ENCODE peak calls at places on chromosome X, in five cellular contexts. R is heart left ventricle; Z is CD8-positive, alpha-beta T cell; W is lower lobe of right lung; N is left lung. T is an unnamed sample.

GRCh38 chrX:130109429-130110378 is 593 bp downstream of the ELF4 start:
- ATAC-seq in N (peak), Z (peak), R (peak), W (peak), T (peak)

GRCh38 chrX:85052636-85053343 is 49.1 kb downstream of the APOOL start:
- ATAC-seq in R (no peak), Z (no peak), N (peak), W (no peak), T (peak)

GRCh38 chrX:11533211-11533651 is 132.5 kb downstream of the ARHGAP6 start:
- ATAC-seq in R (peak), W (peak), Z (peak), N (peak), T (peak)

GRCh38 chrX:49001521-49002090 is 458 bp downstream of the GRIPAP1 start:
- ATAC-seq in R (peak), Z (peak), W (peak), N (peak), T (peak)

GRCh38 chrX:29935455-29935854 is 279.9 kb upstream of the MAGEB2 start:
- ATAC-seq in N (no peak), Z (no peak), W (no peak), R (no peak), T (no peak)

GRCh38 chrX:110004210-110004609 is 1.3 kb downstream of the TMEM164 start:
- ATAC-seq in Z (no peak), R (peak), N (peak), W (peak), T (no peak)

GRCh38 chrX:120755066-120755846 is 120.4 kb downstream of the CT47B1 start:
- ATAC-seq in R (no peak), W (peak), Z (peak), N (peak), T (no peak)

GRCh38 chrX:20205927-20206708 is 60.6 kb downstream of the RPS6KA3 start:
- ATAC-seq in N (no peak), R (peak), W (no peak), Z (no peak), T (no peak)

GRCh38 chrX:132740316-132741123 is 217.9 kb downstream of the HS6ST2 start:
- ATAC-seq in N (peak), R (no peak), W (no peak), Z (no peak), T (no peak)
- TF ChIP-seq CTCF in N (peak), R (peak), W (peak), Z (peak), T (no peak)

GRCh38 chrX:16711219-16712115 is 1.0 kb downstream of the CTPS2 start:
- ATAC-seq in W (no peak), N (peak), R (peak), Z (no peak), T (no peak)
- H3K27ac ChIP-seq in W (peak), N (peak), R (peak), Z (peak), T (peak)

GRCh38 chrX:119417842-119418241 is 18.7 kb downstream of the SLC25A43 start:
- ATAC-seq in W (no peak), Z (no peak), R (no peak), N (no peak), T (no peak)
- TF ChIP-seq CTCF in W (no peak), Z (no peak), R (no peak), N (no peak), T (no peak)

DNA sequence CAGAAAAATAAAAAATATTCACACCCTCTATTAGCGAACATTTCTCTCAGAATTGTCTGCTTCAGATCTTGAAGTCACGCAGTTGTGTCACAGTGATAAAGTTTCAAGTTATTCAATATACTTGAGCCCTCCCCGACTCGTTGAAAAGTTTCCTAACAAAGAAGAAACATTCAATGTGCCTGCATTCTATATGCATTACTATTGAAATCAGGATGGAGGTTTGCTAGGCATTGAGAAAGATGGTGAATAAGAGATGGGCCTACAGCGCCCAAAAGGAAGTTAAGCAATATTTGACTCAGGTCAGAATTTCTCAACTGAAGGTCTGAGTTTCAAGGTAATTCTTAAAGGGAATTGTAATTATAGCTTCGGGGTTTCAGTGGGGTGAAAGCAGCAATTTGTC is 6.1 kb downstream of the TCEANC start:
- ATAC-seq in R (no peak), N (peak), W (no peak), Z (no peak), T (peak)
- H3K27ac ChIP-seq in R (peak), N (peak), W (peak), Z (no peak), T (peak)

GRCh38 chrX:14080031-14080430 is 50.3 kb upstream of the GEMIN8 start:
- ATAC-seq in R (no peak), N (no peak), W (no peak), Z (no peak), T (no peak)

DNA sequence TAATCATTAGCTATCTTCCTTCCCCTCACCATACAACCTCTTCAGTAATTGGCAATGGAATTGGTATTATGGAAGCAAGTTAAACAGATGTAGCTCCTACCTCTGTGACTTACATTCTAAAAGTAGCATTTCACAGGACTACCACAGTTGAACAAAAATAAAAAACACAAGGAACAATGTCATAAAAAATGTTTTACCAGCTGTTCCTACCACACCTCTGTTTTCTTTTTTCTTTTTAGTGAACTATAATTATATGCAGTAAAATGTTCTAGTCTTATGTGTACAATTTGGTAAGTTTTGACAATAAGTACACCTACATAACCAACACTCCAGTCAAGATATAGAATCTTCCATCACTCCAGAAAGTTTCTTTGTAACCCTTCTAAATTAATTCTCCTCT is 54.1 kb upstream of the GEMIN8 start:
- ATAC-seq in N (no peak), W (no peak), Z (no peak), R (no peak), T (no peak)
- TF ChIP-seq CTCF in N (no peak), W (no peak), Z (no peak), R (no peak), T (no peak)

DNA sequence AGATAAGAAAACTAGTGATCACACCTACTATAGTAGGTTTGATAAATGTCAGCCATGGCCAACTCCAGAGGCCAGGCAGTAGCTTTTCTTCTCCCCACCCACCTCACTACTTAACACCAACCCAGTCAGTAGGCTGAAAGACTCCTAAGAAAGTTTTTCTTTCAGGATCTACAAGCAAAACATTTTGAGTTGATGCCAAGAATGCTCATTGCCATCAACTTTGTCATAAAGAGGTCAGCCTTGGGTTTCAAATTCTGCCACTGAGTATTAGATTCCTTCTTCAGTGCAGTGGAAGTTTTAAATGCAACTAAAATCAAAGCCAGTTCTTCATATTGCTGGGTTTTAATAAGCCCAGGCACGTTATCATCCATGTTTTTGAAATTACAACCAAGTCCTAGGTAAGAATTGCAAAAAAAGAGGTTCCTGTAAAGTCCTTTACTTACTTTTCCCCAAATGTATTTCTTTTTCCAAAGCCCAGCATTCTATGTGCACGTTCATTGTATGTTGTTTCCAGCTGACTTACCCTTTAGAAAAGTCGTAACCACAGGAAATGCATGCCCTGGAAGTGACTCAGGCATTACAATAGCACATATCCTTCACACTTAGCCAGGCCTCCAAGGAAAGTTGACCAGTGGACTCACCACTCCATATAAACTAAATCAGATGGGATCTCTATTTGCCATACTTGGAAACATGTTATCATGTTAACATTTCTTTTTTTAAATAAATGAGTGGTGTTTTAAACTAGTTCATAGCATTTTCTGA is 229.9 kb downstream of the SOX3 start:
- ATAC-seq in W (no peak), N (no peak), Z (no peak), R (no peak), T (no peak)
- H3K27ac ChIP-seq in W (no peak), N (no peak), Z (no peak), R (no peak), T (no peak)

GRCh38 chrX:15382809-15383208 is 1.4 kb downstream of the VEGFD start:
- ATAC-seq in N (no peak), Z (no peak), R (no peak), W (no peak), T (no peak)
- TF ChIP-seq CTCF in N (no peak), Z (no peak), R (no peak), W (no peak), T (no peak)

GRCh38 chrX:2351999-2352995 is 148.5 kb downstream of the DHRSX start:
- ATAC-seq in W (no peak), N (no peak), Z (peak), R (peak), T (no peak)
- H3K27ac ChIP-seq in W (no peak), N (no peak), Z (no peak), R (peak), T (no peak)